ENCODE peak calls at places on chromosome 17, in eight cellular contexts. Y is foreskin fibroblast, A is HFF-Myc, E is GM13977, H is GM20000, V is cardiac fibroblast, I is Calu3, O is MCF 10A. Z is an unnamed sample.

GRCh38 chr17:71438631-71439146 is 682.1 kb upstream of the SOX9 start:
- DNase-seq in Y (peak), A (peak), E (no peak), H (no peak), V (peak), I (peak), O (peak), Z (peak)

GRCh38 chr17:5286846-5287245 is 4.8 kb downstream of the RABEP1 start:
- DNase-seq in Y (no peak), A (no peak), E (no peak), H (no peak), V (no peak), I (no peak), O (no peak), Z (no peak)

GRCh38 chr17:29155966-29156338 is 24.2 kb downstream of the MYO18A start:
- DNase-seq in Y (peak), A (no peak), E (no peak), H (no peak), V (no peak), I (no peak), O (no peak), Z (peak)

GRCh38 chr17:20153231-20153630 is 144.1 kb downstream of the SPECC1 start:
- DNase-seq in Y (no peak), A (no peak), E (no peak), H (no peak), V (no peak), I (no peak), O (no peak), Z (no peak)

GRCh38 chr17:31537558-31537957 is 146.1 kb downstream of the RAB11FIP4 start:
- DNase-seq in Y (peak), A (no peak), E (no peak), H (no peak), V (no peak), I (no peak), O (peak), Z (no peak)

GRCh38 chr17:43010667-43011308 is 4.2 kb downstream of the IFI35 start:
- DNase-seq in Y (no peak), A (no peak), E (no peak), H (no peak), V (no peak), I (peak), O (no peak), Z (no peak)

GRCh38 chr17:7446669-7447068 is 1.8 kb downstream of the CHRNB1 start:
- DNase-seq in Y (no peak), A (no peak), E (no peak), H (no peak), V (no peak), I (no peak), O (no peak), Z (no peak)

GRCh38 chr17:40320771-40321501 is 12.0 kb downstream of the RARA start:
- DNase-seq in Y (peak), A (no peak), E (no peak), H (no peak), V (no peak), I (no peak), O (no peak), Z (no peak)

GRCh38 chr17:75814900-75815373 is 29.3 kb downstream of the UNC13D start:
- DNase-seq in Y (peak), A (peak), E (no peak), H (no peak), V (peak), I (no peak), O (peak), Z (peak)

GRCh38 chr17:43043306-43043705 is 18.3 kb downstream of the RND2 start:
- DNase-seq in Y (peak), A (no peak), E (no peak), H (no peak), V (no peak), I (no peak), O (no peak), Z (no peak)

GRCh38 chr17:73379814-73380213 is 68.0 kb upstream of the CDC42EP4 start:
- DNase-seq in Y (no peak), A (no peak), E (no peak), H (no peak), V (no peak), I (no peak), O (no peak), Z (no peak)

GRCh38 chr17:79028496-79029326 is 4.7 kb downstream of the C1QTNF1 start:
- DNase-seq in Y (peak), A (no peak), E (no peak), H (no peak), V (no peak), I (no peak), O (peak), Z (no peak)
- TF ChIP-seq CTCF in Y (peak), A (peak), E (no peak), H (no peak), V (peak), I (peak), O (no peak), Z (peak)

DNA sequence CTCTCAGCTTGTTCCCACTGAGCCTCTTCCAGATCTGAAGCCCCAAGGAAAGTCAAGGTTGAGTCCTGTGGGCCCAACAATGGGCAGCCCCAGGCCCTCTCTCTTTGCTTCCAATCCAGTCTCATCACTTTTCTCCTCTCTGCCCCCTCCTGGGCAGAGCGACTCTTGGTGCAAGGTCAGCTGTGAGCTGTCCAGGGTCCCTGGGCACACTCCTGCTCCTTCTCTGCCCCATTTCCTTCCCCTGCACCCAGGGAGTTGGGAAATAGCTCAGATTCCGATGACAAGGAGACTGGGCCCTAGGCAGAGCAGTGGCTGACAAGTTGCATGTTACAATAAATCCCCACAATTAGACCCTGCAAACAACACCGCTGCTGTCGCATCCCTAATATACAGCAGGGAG is 16.1 kb upstream of the CRHR1 start:
- DNase-seq in Y (no peak), A (no peak), E (no peak), H (no peak), V (no peak), I (no peak), O (peak), Z (no peak)
- TF ChIP-seq CTCF in Y (no peak), A (no peak), E (no peak), H (no peak), V (no peak), I (no peak), O (no peak), Z (no peak)

GRCh38 chr17:82126479-82127314 is 28.7 kb upstream of the FASN start:
- DNase-seq in Y (no peak), A (no peak), E (no peak), H (no peak), V (no peak), I (no peak), O (no peak), Z (no peak)

GRCh38 chr17:82128287-82128686 is 30.3 kb upstream of the FASN start:
- DNase-seq in Y (no peak), A (no peak), E (no peak), H (no peak), V (no peak), I (no peak), O (no peak), Z (no peak)

GRCh38 chr17:82127315-82127595 is 29.2 kb upstream of the FASN start:
- DNase-seq in Y (no peak), A (no peak), E (no peak), H (no peak), V (no peak), I (no peak), O (no peak), Z (no peak)

GRCh38 chr17:82127704-82128103 is 29.7 kb upstream of the FASN start:
- DNase-seq in Y (no peak), A (no peak), E (no peak), H (no peak), V (no peak), I (no peak), O (no peak), Z (no peak)

DNA sequence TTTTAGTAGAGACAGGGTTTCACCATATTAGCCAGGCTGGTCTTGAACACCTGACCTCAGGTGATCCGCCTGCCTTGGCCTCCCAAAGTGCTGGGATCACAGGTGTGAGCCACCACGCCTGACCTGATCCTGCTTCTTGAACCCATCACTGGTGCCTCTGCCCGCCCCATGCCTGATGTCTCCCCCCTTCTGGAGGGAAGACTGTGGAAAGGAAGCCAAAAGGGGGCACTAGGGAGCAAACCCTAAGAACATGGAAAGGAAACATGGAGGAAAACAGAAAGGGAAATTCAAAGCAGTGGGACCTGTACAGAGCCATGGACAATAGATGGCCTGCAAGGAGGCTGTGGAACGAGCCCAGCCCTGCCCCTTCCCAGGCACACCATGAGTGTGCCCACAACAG is 31.1 kb upstream of the FASN start:
- DNase-seq in Y (no peak), A (no peak), E (no peak), H (no peak), V (peak), I (no peak), O (no peak), Z (no peak)
- TF ChIP-seq CTCF in Y (peak), A (peak), E (no peak), H (peak), V (peak), I (peak), O (no peak), Z (peak)

GRCh38 chr17:61000911-61001310 is 323.3 kb downstream of the BCAS3 start:
- DNase-seq in Y (peak), A (peak), E (no peak), H (no peak), V (peak), I (no peak), O (peak), Z (peak)
- TF ChIP-seq CTCF in Y (peak), A (peak), E (no peak), H (no peak), V (peak), I (no peak), O (no peak), Z (peak)

GRCh38 chr17:61362396-61362795 is 37.2 kb upstream of the TBX2 start:
- DNase-seq in Y (no peak), A (no peak), E (no peak), H (no peak), V (no peak), I (no peak), O (no peak), Z (no peak)
- TF ChIP-seq CTCF in Y (no peak), A (no peak), E (no peak), H (no peak), V (no peak), I (no peak), O (no peak), Z (no peak)

GRCh38 chr17:45403906-45404490 is 28.7 kb downstream of the ARHGAP27 start:
- DNase-seq in Y (no peak), A (no peak), E (no peak), H (peak), V (no peak), I (no peak), O (no peak), Z (no peak)
- TF ChIP-seq CTCF in Y (no peak), A (no peak), E (no peak), H (no peak), V (no peak), I (no peak), O (no peak), Z (no peak)

GRCh38 chr17:10875411-10875810 is 37.5 kb upstream of the PIRT start:
- DNase-seq in Y (peak), A (no peak), E (peak), H (peak), V (peak), I (peak), O (no peak), Z (no peak)

GRCh38 chr17:10875984-10876555 is 38.2 kb upstream of the PIRT start:
- DNase-seq in Y (peak), A (no peak), E (peak), H (peak), V (peak), I (peak), O (peak), Z (peak)

GRCh38 chr17:10881959-10882358 is 44.1 kb upstream of the PIRT start:
- DNase-seq in Y (no peak), A (no peak), E (no peak), H (no peak), V (no peak), I (no peak), O (no peak), Z (no peak)

DNA sequence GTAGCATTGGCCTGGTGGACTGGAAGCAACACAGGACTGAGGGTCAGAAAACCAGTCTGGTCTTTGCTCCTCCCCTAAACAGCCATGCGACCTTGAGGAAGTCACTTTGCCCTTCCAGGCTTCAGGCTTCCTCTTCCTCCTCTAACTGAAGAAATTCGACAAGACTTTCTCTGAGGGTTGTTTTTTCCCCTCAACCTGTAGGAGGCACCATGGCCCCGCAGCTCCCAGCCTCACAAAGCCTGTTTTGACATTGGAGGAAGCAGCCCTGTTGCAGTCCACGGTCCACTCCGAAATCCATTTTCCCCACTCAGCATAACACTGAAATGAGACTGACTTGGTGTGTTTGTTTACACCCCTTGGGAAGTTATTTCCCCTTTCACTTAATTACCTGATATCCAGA is 41.2 kb upstream of the PIRT start:
- DNase-seq in Y (no peak), A (no peak), E (no peak), H (no peak), V (peak), I (peak), O (no peak), Z (peak)
- TF ChIP-seq CTCF in Y (no peak), A (no peak), E (peak), H (no peak), V (peak), I (no peak), O (peak), Z (no peak)

GRCh38 chr17:17387461-17388362 is 84.5 kb downstream of the NT5M start:
- DNase-seq in Y (no peak), A (no peak), E (no peak), H (no peak), V (no peak), I (peak), O (peak), Z (no peak)
- TF ChIP-seq CTCF in Y (no peak), A (peak), E (peak), H (no peak), V (peak), I (peak), O (peak), Z (peak)

Z was measured in choroid plexus epithelial cell.